ENCODE peak calls at places on chromosomes 3 and 15, in six cellular contexts. One of them, this sample, is unnamed.

GRCh38 chr3:13785853-13786455 is 93.9 kb downstream of the WNT7A start:
- DNase-seq in upper lobe of right lung: no peak
- DNase-seq in HFF-Myc: no peak
- DNase-seq in brain microvascular endothelial cell: no peak
- DNase-seq in AG10803: no peak
- DNase-seq in breast epithelium: no peak
- DNase-seq in this sample: no peak

GRCh38 chr15:73873889-73874511 is 636 bp downstream of the TBC1D21 start:
- DNase-seq in brain microvascular endothelial cell: peak; percentile 59
- DNase-seq in AG10803: peak; percentile 58
- DNase-seq in breast epithelium: no peak
- DNase-seq in HFF-Myc: no peak
- DNase-seq in upper lobe of right lung: no peak
- DNase-seq in this sample: peak; percentile 67

GRCh38 chr3:156126467-156126866 is 6.1 kb downstream of the KCNAB1 start:
- DNase-seq in brain microvascular endothelial cell: no peak
- DNase-seq in AG10803: no peak
- DNase-seq in upper lobe of right lung: no peak
- DNase-seq in breast epithelium: no peak
- DNase-seq in HFF-Myc: no peak
- DNase-seq in this sample: no peak

GRCh38 chr3:170426240-170426797 is 7.7 kb downstream of the CLDN11 start:
- DNase-seq in upper lobe of right lung: no peak
- DNase-seq in AG10803: no peak
- DNase-seq in HFF-Myc: no peak
- DNase-seq in brain microvascular endothelial cell: no peak
- DNase-seq in breast epithelium: no peak
- DNase-seq in this sample: peak; percentile 40

GRCh38 chr15:93028632-93029612 is 60.1 kb downstream of the RGMA start:
- DNase-seq in brain microvascular endothelial cell: peak; percentile 28
- DNase-seq in upper lobe of right lung: peak; percentile 93
- DNase-seq in AG10803: peak; percentile 98
- DNase-seq in breast epithelium: no peak
- DNase-seq in HFF-Myc: no peak
- DNase-seq in this sample: peak; percentile 88

GRCh38 chr3:38108649-38109579 is 28.0 kb downstream of the ACAA1 start:
- DNase-seq in brain microvascular endothelial cell: no peak
- DNase-seq in breast epithelium: peak; percentile 10
- DNase-seq in upper lobe of right lung: peak; percentile 52
- DNase-seq in AG10803: no peak
- DNase-seq in HFF-Myc: no peak
- DNase-seq in this sample: no peak

GRCh38 chr15:40358492-40359353 is 704 bp downstream of the DISP2 start:
- DNase-seq in breast epithelium: no peak
- DNase-seq in AG10803: no peak
- DNase-seq in upper lobe of right lung: no peak
- DNase-seq in brain microvascular endothelial cell: no peak
- DNase-seq in HFF-Myc: no peak
- DNase-seq in this sample: no peak

GRCh38 chr3:72347819-72348319 is 500.4 kb downstream of the SHQ1 start:
- DNase-seq in breast epithelium: peak; percentile 75
- DNase-seq in upper lobe of right lung: peak; percentile 87
- DNase-seq in HFF-Myc: no peak
- DNase-seq in brain microvascular endothelial cell: peak; percentile 70
- DNase-seq in AG10803: peak; percentile 91
- DNase-seq in this sample: peak; percentile 42

GRCh38 chr15:93246266-93247242 is 157.5 kb upstream of the RGMA start:
- DNase-seq in brain microvascular endothelial cell: no peak
- DNase-seq in AG10803: no peak
- DNase-seq in upper lobe of right lung: no peak
- DNase-seq in breast epithelium: no peak
- DNase-seq in HFF-Myc: no peak
- DNase-seq in this sample: no peak

GRCh38 chr3:29478671-29479070 is 197.8 kb downstream of the RBMS3 start:
- DNase-seq in upper lobe of right lung: no peak
- DNase-seq in breast epithelium: no peak
- DNase-seq in brain microvascular endothelial cell: no peak
- DNase-seq in AG10803: peak; percentile 87
- DNase-seq in HFF-Myc: no peak
- DNase-seq in this sample: no peak

GRCh38 chr3:123096701-123097100 is 29.9 kb downstream of the PDIA5 start:
- DNase-seq in upper lobe of right lung: no peak
- DNase-seq in brain microvascular endothelial cell: no peak
- DNase-seq in AG10803: peak; percentile 83
- DNase-seq in HFF-Myc: peak; percentile 72
- DNase-seq in breast epithelium: no peak
- DNase-seq in this sample: peak; percentile 95

GRCh38 chr3:164903820-164904451 is 174.4 kb downstream of the SI start:
- DNase-seq in brain microvascular endothelial cell: no peak
- DNase-seq in HFF-Myc: no peak
- DNase-seq in AG10803: no peak
- DNase-seq in breast epithelium: no peak
- DNase-seq in upper lobe of right lung: no peak
- DNase-seq in this sample: no peak

GRCh38 chr15:45221053-45221599 is 30.9 kb upstream of the SLC28A2 start:
- DNase-seq in AG10803: no peak
- DNase-seq in HFF-Myc: no peak
- DNase-seq in brain microvascular endothelial cell: no peak
- DNase-seq in breast epithelium: no peak
- DNase-seq in upper lobe of right lung: no peak
- DNase-seq in this sample: no peak

GRCh38 chr3:136624894-136625815 is 127.0 kb downstream of the STAG1 start:
- DNase-seq in AG10803: no peak
- DNase-seq in HFF-Myc: no peak
- DNase-seq in breast epithelium: no peak
- DNase-seq in brain microvascular endothelial cell: peak; percentile 17
- DNase-seq in upper lobe of right lung: no peak
- DNase-seq in this sample: no peak

GRCh38 chr3:50008931-50009330 is 69.0 kb downstream of the RBM6 start:
- DNase-seq in brain microvascular endothelial cell: no peak
- DNase-seq in AG10803: peak; percentile 45
- DNase-seq in breast epithelium: no peak
- DNase-seq in upper lobe of right lung: no peak
- DNase-seq in HFF-Myc: no peak
- DNase-seq in this sample: peak; percentile 6

GRCh38 chr15:42084465-42085235 is 9.7 kb downstream of the PLA2G4D start:
- DNase-seq in HFF-Myc: no peak
- DNase-seq in AG10803: peak; percentile 40
- DNase-seq in upper lobe of right lung: peak; percentile 89
- DNase-seq in brain microvascular endothelial cell: peak; percentile 42
- DNase-seq in breast epithelium: peak; percentile 65
- DNase-seq in this sample: peak; percentile 46

GRCh38 chr3:50237133-50237651 is 1.2 kb downstream of the GNAI2 start:
- DNase-seq in breast epithelium: no peak
- DNase-seq in brain microvascular endothelial cell: no peak
- DNase-seq in upper lobe of right lung: no peak
- DNase-seq in HFF-Myc: no peak
- DNase-seq in AG10803: peak; percentile 64
- DNase-seq in this sample: peak; percentile 55

GRCh38 chr3:184687363-184688049 is 24.4 kb downstream of the MAGEF1 start:
- DNase-seq in HFF-Myc: no peak
- DNase-seq in upper lobe of right lung: no peak
- DNase-seq in brain microvascular endothelial cell: no peak
- DNase-seq in breast epithelium: no peak
- DNase-seq in AG10803: no peak
- DNase-seq in this sample: no peak

GRCh38 chr15:38130739-38131498 is 121.7 kb upstream of the SPRED1 start:
- DNase-seq in brain microvascular endothelial cell: peak; percentile 88
- DNase-seq in breast epithelium: peak; percentile 58
- DNase-seq in upper lobe of right lung: peak; percentile 82
- DNase-seq in HFF-Myc: peak; percentile 99
- DNase-seq in AG10803: peak; percentile 99
- DNase-seq in this sample: peak; percentile 99

GRCh38 chr3:195042741-195043611 is 228.0 kb downstream of the XXYLT1 start:
- DNase-seq in breast epithelium: no peak
- DNase-seq in brain microvascular endothelial cell: no peak
- DNase-seq in upper lobe of right lung: peak; percentile 21
- DNase-seq in AG10803: no peak
- DNase-seq in HFF-Myc: no peak
- DNase-seq in this sample: no peak

GRCh38 chr15:33561407-33561806 is 250.6 kb downstream of the RYR3 start:
- DNase-seq in HFF-Myc: no peak
- DNase-seq in AG10803: no peak
- DNase-seq in breast epithelium: no peak
- DNase-seq in upper lobe of right lung: no peak
- DNase-seq in brain microvascular endothelial cell: no peak
- DNase-seq in this sample: no peak

GRCh38 chr15:87522997-87523396 is 733.5 kb downstream of the NTRK3 start:
- DNase-seq in upper lobe of right lung: no peak
- DNase-seq in breast epithelium: no peak
- DNase-seq in HFF-Myc: no peak
- DNase-seq in brain microvascular endothelial cell: no peak
- DNase-seq in AG10803: no peak
- DNase-seq in this sample: no peak

GRCh38 chr3:148648685-148649352 is 48.9 kb upstream of the AGTR1 start:
- DNase-seq in HFF-Myc: no peak
- DNase-seq in breast epithelium: no peak
- DNase-seq in upper lobe of right lung: no peak
- DNase-seq in AG10803: peak; percentile 74
- DNase-seq in brain microvascular endothelial cell: peak; percentile 63
- DNase-seq in this sample: peak; percentile 53

GRCh38 chr15:36079021-36079420 is 500.4 kb upstream of the CDIN1 start:
- DNase-seq in HFF-Myc: no peak
- DNase-seq in breast epithelium: no peak
- DNase-seq in brain microvascular endothelial cell: no peak
- DNase-seq in AG10803: no peak
- DNase-seq in upper lobe of right lung: no peak
- DNase-seq in this sample: no peak

GRCh38 chr15:44775923-44776322 is 39.6 kb downstream of the TRIM69 start:
- DNase-seq in HFF-Myc: no peak
- DNase-seq in brain microvascular endothelial cell: no peak
- DNase-seq in upper lobe of right lung: no peak
- DNase-seq in AG10803: peak; percentile 3
- DNase-seq in breast epithelium: no peak
- DNase-seq in this sample: no peak

GRCh38 chr3:80998022-80998421 is 763.4 kb downstream of the GBE1 start:
- DNase-seq in breast epithelium: no peak
- DNase-seq in HFF-Myc: no peak
- DNase-seq in upper lobe of right lung: no peak
- DNase-seq in brain microvascular endothelial cell: no peak
- DNase-seq in AG10803: no peak
- DNase-seq in this sample: no peak

GRCh38 chr15:70355275-70355795 is 257.6 kb upstream of the TLE3 start:
- DNase-seq in breast epithelium: no peak
- DNase-seq in brain microvascular endothelial cell: no peak
- DNase-seq in HFF-Myc: no peak
- DNase-seq in upper lobe of right lung: peak; percentile 20
- DNase-seq in AG10803: no peak
- DNase-seq in this sample: no peak

GRCh38 chr3:42856544-42856943 is 19.1 kb downstream of the CYP8B1 start:
- DNase-seq in HFF-Myc: no peak
- DNase-seq in AG10803: no peak
- DNase-seq in upper lobe of right lung: no peak
- DNase-seq in brain microvascular endothelial cell: no peak
- DNase-seq in breast epithelium: no peak
- DNase-seq in this sample: no peak

GRCh38 chr3:146550743-146551510 is 6.5 kb upstream of the PLSCR1 start:
- DNase-seq in AG10803: peak; percentile 80
- DNase-seq in brain microvascular endothelial cell: peak; percentile 87
- DNase-seq in upper lobe of right lung: no peak
- DNase-seq in breast epithelium: no peak
- DNase-seq in HFF-Myc: peak; percentile 54
- DNase-seq in this sample: peak; percentile 96

GRCh38 chr15:76529911-76530310 is 193.3 kb downstream of the ISL2 start:
- DNase-seq in HFF-Myc: no peak
- DNase-seq in AG10803: peak; percentile 54
- DNase-seq in breast epithelium: no peak
- DNase-seq in upper lobe of right lung: no peak
- DNase-seq in brain microvascular endothelial cell: peak; percentile 12
- DNase-seq in this sample: peak; percentile 7

GRCh38 chr3:8837172-8837571 is 67.8 kb upstream of the OXTR start:
- DNase-seq in AG10803: peak; percentile 74
- DNase-seq in upper lobe of right lung: no peak
- DNase-seq in breast epithelium: no peak
- DNase-seq in brain microvascular endothelial cell: peak; percentile 82
- DNase-seq in HFF-Myc: no peak
- DNase-seq in this sample: peak; percentile 69

GRCh38 chr15:87500240-87500639 is 756.3 kb downstream of the NTRK3 start:
- DNase-seq in breast epithelium: no peak
- DNase-seq in upper lobe of right lung: no peak
- DNase-seq in brain microvascular endothelial cell: no peak
- DNase-seq in AG10803: no peak
- DNase-seq in HFF-Myc: no peak
- DNase-seq in this sample: no peak

GRCh38 chr3:169026543-169027181 is 636.9 kb downstream of the MECOM start:
- DNase-seq in upper lobe of right lung: no peak
- DNase-seq in brain microvascular endothelial cell: peak; percentile 86
- DNase-seq in breast epithelium: no peak
- DNase-seq in AG10803: peak; percentile 86
- DNase-seq in HFF-Myc: peak; percentile 91
- DNase-seq in this sample: peak; percentile 55
- H3K4me3 ChIP-seq in upper lobe of right lung: no peak overlapping the region
- H3K4me3 ChIP-seq in brain microvascular endothelial cell: peak overlapping the region; percentile 12
- H3K4me3 ChIP-seq in breast epithelium: no peak overlapping the region
- H3K4me3 ChIP-seq in AG10803: no peak overlapping the region
- H3K4me3 ChIP-seq in HFF-Myc: no peak overlapping the region
- H3K4me3 ChIP-seq in this sample: no peak overlapping the region

GRCh38 chr3:52063026-52063723 is 6.8 kb upstream of the DUSP7 start:
- DNase-seq in HFF-Myc: no peak
- DNase-seq in AG10803: no peak
- DNase-seq in breast epithelium: no peak
- DNase-seq in upper lobe of right lung: no peak
- DNase-seq in brain microvascular endothelial cell: no peak
- DNase-seq in this sample: no peak
- TF ChIP-seq CTCF in HFF-Myc: no peak
- TF ChIP-seq CTCF in AG10803: no peak
- TF ChIP-seq CTCF in breast epithelium: no peak
- TF ChIP-seq CTCF in upper lobe of right lung: no peak
- TF ChIP-seq CTCF in brain microvascular endothelial cell: no peak
- TF ChIP-seq CTCF in this sample: no peak

DNA sequence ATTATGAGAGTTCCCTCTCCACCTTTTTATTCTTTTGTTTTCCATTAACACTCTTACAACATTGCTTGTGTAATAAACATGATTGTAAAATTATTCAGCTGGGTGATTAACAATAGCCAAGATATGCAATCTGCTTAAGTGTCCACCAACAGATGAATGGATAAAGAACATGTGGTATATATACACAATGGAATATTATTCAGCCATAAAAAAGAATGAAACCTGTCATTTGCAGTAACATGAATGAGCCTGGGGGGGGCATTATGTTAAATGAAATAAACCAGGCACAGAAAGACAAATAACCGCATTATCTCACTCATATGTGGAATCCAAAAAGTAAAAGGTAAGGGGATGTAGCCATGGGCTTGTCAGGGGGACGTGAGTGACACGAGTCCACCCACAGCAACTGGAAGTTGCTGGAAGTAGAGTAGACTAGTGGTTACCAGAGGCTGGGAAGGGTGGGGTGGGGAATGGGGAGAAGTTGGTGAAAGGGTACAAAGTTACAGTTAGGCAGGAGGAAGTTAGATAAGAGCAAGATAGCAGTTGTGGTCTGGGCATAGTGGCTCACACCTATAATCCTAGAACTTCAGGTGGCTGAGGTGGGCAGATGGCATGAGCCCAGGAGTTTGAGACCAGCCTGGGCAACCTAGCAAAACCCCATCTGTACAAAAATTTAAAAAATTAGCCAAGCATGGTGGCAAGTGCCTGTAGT is 28.7 kb upstream of the CD47 start:
- DNase-seq in breast epithelium: no peak
- DNase-seq in HFF-Myc: no peak
- DNase-seq in brain microvascular endothelial cell: no peak
- DNase-seq in AG10803: no peak
- DNase-seq in upper lobe of right lung: no peak
- DNase-seq in this sample: no peak
- H3K4me3 ChIP-seq in breast epithelium: no peak overlapping the region
- H3K4me3 ChIP-seq in HFF-Myc: no peak overlapping the region
- H3K4me3 ChIP-seq in brain microvascular endothelial cell: no peak overlapping the region
- H3K4me3 ChIP-seq in AG10803: no peak overlapping the region
- H3K4me3 ChIP-seq in upper lobe of right lung: no peak overlapping the region
- H3K4me3 ChIP-seq in this sample: no peak overlapping the region

GRCh38 chr3:179432021-179432420 is 19.2 kb downstream of the GNB4 start:
- DNase-seq in HFF-Myc: no peak
- DNase-seq in upper lobe of right lung: no peak
- DNase-seq in AG10803: no peak
- DNase-seq in brain microvascular endothelial cell: no peak
- DNase-seq in breast epithelium: no peak
- DNase-seq in this sample: no peak
- TF ChIP-seq CTCF in HFF-Myc: no peak
- TF ChIP-seq CTCF in upper lobe of right lung: no peak
- TF ChIP-seq CTCF in AG10803: no peak
- TF ChIP-seq CTCF in brain microvascular endothelial cell: no peak
- TF ChIP-seq CTCF in breast epithelium: no peak
- TF ChIP-seq CTCF in this sample: no peak

This sample was measured in fibroblast of villous mesenchyme.